ENCODE peak calls at places on chromosome 22, in eight cellular contexts. One of them, this sample, is unnamed.

GRCh38 chr22:29517215-29517908 is 36.2 kb downstream of the THOC5 start:
- DNase-seq in glutamatergic neuron: no peak
- DNase-seq in Calu3: no peak
- DNase-seq in B cell: no peak
- DNase-seq in RWPE1: no peak
- DNase-seq in neural progenitor cell: no peak
- DNase-seq in WTC11: no peak
- DNase-seq in sigmoid colon: no peak
- DNase-seq in this sample: no peak

GRCh38 chr22:24271406-24271760 is 752 bp downstream of the SPECC1L start:
- DNase-seq in Calu3: no peak
- DNase-seq in sigmoid colon: no peak
- DNase-seq in neural progenitor cell: no peak
- DNase-seq in RWPE1: no peak
- DNase-seq in WTC11: no peak
- DNase-seq in B cell: no peak
- DNase-seq in glutamatergic neuron: no peak
- DNase-seq in this sample: no peak

GRCh38 chr22:24706732-24707476 is 67.6 kb downstream of the PIWIL3 start:
- DNase-seq in sigmoid colon: no peak
- DNase-seq in Calu3: no peak
- DNase-seq in WTC11: no peak
- DNase-seq in B cell: no peak
- DNase-seq in RWPE1: no peak
- DNase-seq in neural progenitor cell: no peak
- DNase-seq in glutamatergic neuron: no peak
- DNase-seq in this sample: no peak

GRCh38 chr22:30188911-30189310 is 57.6 kb downstream of the LIF start:
- DNase-seq in glutamatergic neuron: no peak
- DNase-seq in neural progenitor cell: no peak
- DNase-seq in Calu3: no peak
- DNase-seq in WTC11: no peak
- DNase-seq in B cell: no peak
- DNase-seq in sigmoid colon: no peak
- DNase-seq in RWPE1: no peak
- DNase-seq in this sample: no peak

GRCh38 chr22:46721716-46722115 is 16.3 kb downstream of the CERK start:
- DNase-seq in sigmoid colon: no peak
- DNase-seq in glutamatergic neuron: no peak
- DNase-seq in RWPE1: peak; percentile 29
- DNase-seq in Calu3: no peak
- DNase-seq in B cell: no peak
- DNase-seq in WTC11: no peak
- DNase-seq in neural progenitor cell: no peak
- DNase-seq in this sample: no peak

GRCh38 chr22:26527574-26528465 is 15.5 kb upstream of the TFIP11 start:
- DNase-seq in neural progenitor cell: no peak
- DNase-seq in WTC11: no peak
- DNase-seq in RWPE1: no peak
- DNase-seq in B cell: no peak
- DNase-seq in Calu3: no peak
- DNase-seq in glutamatergic neuron: no peak
- DNase-seq in sigmoid colon: no peak
- DNase-seq in this sample: no peak

GRCh38 chr22:19703869-19704268 is 10.4 kb upstream of the SEPTIN5 start:
- DNase-seq in neural progenitor cell: no peak
- DNase-seq in glutamatergic neuron: no peak
- DNase-seq in RWPE1: no peak
- DNase-seq in sigmoid colon: peak; percentile 54
- DNase-seq in B cell: no peak
- DNase-seq in Calu3: no peak
- DNase-seq in WTC11: peak; percentile 10
- DNase-seq in this sample: no peak

GRCh38 chr22:47190957-47191323 is 428.5 kb downstream of the TBC1D22A start:
- DNase-seq in RWPE1: no peak
- DNase-seq in glutamatergic neuron: no peak
- DNase-seq in neural progenitor cell: no peak
- DNase-seq in Calu3: no peak
- DNase-seq in B cell: no peak
- DNase-seq in WTC11: no peak
- DNase-seq in sigmoid colon: peak; percentile 46
- DNase-seq in this sample: no peak

GRCh38 chr22:35411112-35411511 is 11.2 kb downstream of the MCM5 start:
- DNase-seq in WTC11: no peak
- DNase-seq in glutamatergic neuron: no peak
- DNase-seq in Calu3: no peak
- DNase-seq in sigmoid colon: no peak
- DNase-seq in B cell: peak; percentile 79
- DNase-seq in RWPE1: no peak
- DNase-seq in neural progenitor cell: no peak
- DNase-seq in this sample: no peak

GRCh38 chr22:47056361-47056760 is 293.9 kb downstream of the TBC1D22A start:
- DNase-seq in RWPE1: no peak
- DNase-seq in sigmoid colon: peak; percentile 46
- DNase-seq in Calu3: no peak
- DNase-seq in WTC11: no peak
- DNase-seq in neural progenitor cell: no peak
- DNase-seq in B cell: no peak
- DNase-seq in glutamatergic neuron: no peak
- DNase-seq in this sample: no peak

GRCh38 chr22:17138451-17139042 is 17.4 kb upstream of the TMEM121B start:
- DNase-seq in WTC11: no peak
- DNase-seq in B cell: no peak
- DNase-seq in neural progenitor cell: no peak
- DNase-seq in glutamatergic neuron: no peak
- DNase-seq in sigmoid colon: no peak
- DNase-seq in RWPE1: no peak
- DNase-seq in Calu3: no peak
- DNase-seq in this sample: no peak

GRCh38 chr22:25814685-25815084 is 72.7 kb downstream of the MYO18B start:
- DNase-seq in RWPE1: no peak
- DNase-seq in sigmoid colon: no peak
- DNase-seq in B cell: no peak
- DNase-seq in Calu3: no peak
- DNase-seq in WTC11: no peak
- DNase-seq in neural progenitor cell: no peak
- DNase-seq in glutamatergic neuron: no peak
- DNase-seq in this sample: no peak

GRCh38 chr22:36386351-36386899 is 1.3 kb downstream of the MYH9 start:
- DNase-seq in WTC11: no peak
- DNase-seq in Calu3: peak; percentile 57
- DNase-seq in neural progenitor cell: peak; percentile 79
- DNase-seq in glutamatergic neuron: no peak
- DNase-seq in sigmoid colon: no peak
- DNase-seq in RWPE1: no peak
- DNase-seq in B cell: peak; percentile 64
- DNase-seq in this sample: no peak

GRCh38 chr22:46619240-46619829 is 851 bp upstream of the GRAMD4 start:
- DNase-seq in neural progenitor cell: no peak
- DNase-seq in B cell: no peak
- DNase-seq in Calu3: no peak
- DNase-seq in WTC11: no peak
- DNase-seq in RWPE1: no peak
- DNase-seq in sigmoid colon: no peak
- DNase-seq in glutamatergic neuron: no peak
- DNase-seq in this sample: no peak

GRCh38 chr22:20115691-20116375 is at the start of gene RANBP1:
- DNase-seq in Calu3: no peak
- DNase-seq in sigmoid colon: no peak
- DNase-seq in glutamatergic neuron: peak; percentile 14
- DNase-seq in WTC11: no peak
- DNase-seq in B cell: no peak
- DNase-seq in neural progenitor cell: peak; percentile 23
- DNase-seq in RWPE1: no peak
- DNase-seq in this sample: no peak

GRCh38 chr22:46697811-46698515 is 40.1 kb downstream of the CERK start:
- DNase-seq in Calu3: no peak
- DNase-seq in neural progenitor cell: no peak
- DNase-seq in B cell: no peak
- DNase-seq in RWPE1: no peak
- DNase-seq in WTC11: no peak
- DNase-seq in sigmoid colon: peak; percentile 50
- DNase-seq in glutamatergic neuron: no peak
- DNase-seq in this sample: no peak

GRCh38 chr22:46008836-46009596 is 32.1 kb upstream of the WNT7B start:
- DNase-seq in B cell: no peak
- DNase-seq in sigmoid colon: peak; percentile 63
- DNase-seq in Calu3: no peak
- DNase-seq in neural progenitor cell: no peak
- DNase-seq in RWPE1: no peak
- DNase-seq in glutamatergic neuron: no peak
- DNase-seq in WTC11: no peak
- DNase-seq in this sample: no peak

GRCh38 chr22:24426436-24426835 is 963 bp upstream of the ADORA2A start:
- DNase-seq in RWPE1: no peak
- DNase-seq in WTC11: no peak
- DNase-seq in neural progenitor cell: no peak
- DNase-seq in glutamatergic neuron: no peak
- DNase-seq in sigmoid colon: no peak
- DNase-seq in B cell: no peak
- DNase-seq in Calu3: no peak
- DNase-seq in this sample: no peak

DNA sequence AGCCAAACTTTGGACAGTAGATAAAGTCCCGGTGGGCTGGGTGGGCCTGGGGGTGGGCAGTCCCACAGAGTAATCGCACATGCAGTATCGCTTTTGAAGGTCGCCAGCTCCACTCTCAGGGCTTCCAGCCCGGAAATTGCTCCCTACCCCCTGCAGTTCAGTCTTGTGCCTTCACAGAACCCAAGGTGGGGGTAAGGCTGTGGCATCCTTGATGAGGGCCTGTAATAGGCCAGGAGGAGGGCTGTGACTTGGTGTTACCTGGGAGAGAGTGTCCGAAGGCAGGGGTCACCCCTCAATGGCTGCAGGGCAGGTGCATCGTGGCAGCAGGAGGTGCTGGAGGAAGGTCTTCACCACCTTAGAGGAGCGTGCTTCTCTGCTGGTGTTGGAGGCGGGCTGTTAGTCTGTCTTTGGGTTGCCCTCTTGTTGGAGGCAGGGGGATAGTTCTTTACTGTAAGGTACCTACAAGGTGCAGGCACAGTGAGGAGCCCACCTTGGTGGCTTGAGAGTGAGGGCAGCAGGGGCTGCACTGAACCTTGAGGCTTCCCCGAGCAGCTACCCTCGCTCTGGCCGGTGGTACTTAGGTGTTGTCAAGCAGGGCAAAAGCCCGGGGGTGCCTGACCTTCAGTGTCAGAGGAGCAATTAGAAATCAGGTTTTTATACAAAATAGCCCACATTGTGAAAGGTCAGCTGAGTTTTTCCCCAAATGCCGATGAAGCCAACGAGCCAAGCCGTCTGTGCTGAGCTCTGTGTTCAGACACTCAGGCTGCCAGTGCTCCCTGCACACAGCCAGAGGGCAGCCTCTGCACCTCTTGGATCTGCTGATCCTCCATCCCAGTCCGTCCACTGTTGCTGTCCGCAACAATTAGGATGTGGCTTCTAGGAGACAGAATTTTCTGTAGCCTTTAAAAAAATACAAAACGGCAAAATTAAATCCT is 21.9 kb downstream of the SAMM50 start:
- DNase-seq in WTC11: no peak
- DNase-seq in glutamatergic neuron: no peak
- DNase-seq in B cell: no peak
- DNase-seq in RWPE1: no peak
- DNase-seq in Calu3: no peak
- DNase-seq in sigmoid colon: peak; percentile 48
- DNase-seq in neural progenitor cell: no peak
- DNase-seq in this sample: no peak
- TF ChIP-seq CTCF in WTC11: no peak
- TF ChIP-seq CTCF in glutamatergic neuron: no peak
- TF ChIP-seq CTCF in B cell: no peak
- TF ChIP-seq CTCF in RWPE1: no peak
- TF ChIP-seq CTCF in Calu3: no peak
- TF ChIP-seq CTCF in sigmoid colon: no peak
- TF ChIP-seq CTCF in neural progenitor cell: peak; percentile 26
- TF ChIP-seq CTCF in this sample: no peak

GRCh38 chr22:39130892-39131855 is 21.3 kb downstream of the CBX7 start:
- DNase-seq in Calu3: no peak
- DNase-seq in glutamatergic neuron: peak; percentile 63
- DNase-seq in RWPE1: no peak
- DNase-seq in sigmoid colon: peak; percentile 65
- DNase-seq in neural progenitor cell: peak; percentile 89
- DNase-seq in WTC11: no peak
- DNase-seq in B cell: no peak
- DNase-seq in this sample: no peak
- TF ChIP-seq CTCF in Calu3: no peak
- TF ChIP-seq CTCF in glutamatergic neuron: no peak
- TF ChIP-seq CTCF in RWPE1: no peak
- TF ChIP-seq CTCF in sigmoid colon: no peak
- TF ChIP-seq CTCF in neural progenitor cell: peak; percentile 19
- TF ChIP-seq CTCF in WTC11: no peak
- TF ChIP-seq CTCF in B cell: no peak
- TF ChIP-seq CTCF in this sample: no peak

GRCh38 chr22:42992092-42992491 is 22.9 kb downstream of the PACSIN2 start:
- DNase-seq in neural progenitor cell: no peak
- DNase-seq in B cell: no peak
- DNase-seq in RWPE1: no peak
- DNase-seq in sigmoid colon: peak; percentile 9
- DNase-seq in WTC11: no peak
- DNase-seq in glutamatergic neuron: no peak
- DNase-seq in Calu3: no peak
- DNase-seq in this sample: no peak

GRCh38 chr22:42993651-42994275 is 21.2 kb downstream of the PACSIN2 start:
- DNase-seq in sigmoid colon: peak; percentile 63
- DNase-seq in B cell: no peak
- DNase-seq in neural progenitor cell: no peak
- DNase-seq in glutamatergic neuron: no peak
- DNase-seq in RWPE1: no peak
- DNase-seq in WTC11: no peak
- DNase-seq in Calu3: no peak
- DNase-seq in this sample: no peak

GRCh38 chr22:42992886-42993479 is 22.0 kb downstream of the PACSIN2 start:
- DNase-seq in Calu3: no peak
- DNase-seq in glutamatergic neuron: no peak
- DNase-seq in neural progenitor cell: no peak
- DNase-seq in sigmoid colon: peak; percentile 64
- DNase-seq in B cell: no peak
- DNase-seq in RWPE1: no peak
- DNase-seq in WTC11: no peak
- DNase-seq in this sample: no peak

GRCh38 chr22:42991010-42991651 is 23.8 kb downstream of the PACSIN2 start:
- DNase-seq in Calu3: no peak
- DNase-seq in WTC11: no peak
- DNase-seq in RWPE1: no peak
- DNase-seq in glutamatergic neuron: no peak
- DNase-seq in neural progenitor cell: no peak
- DNase-seq in sigmoid colon: peak; percentile 52
- DNase-seq in B cell: no peak
- DNase-seq in this sample: no peak

GRCh38 chr22:42990131-42990838 is 24.7 kb downstream of the PACSIN2 start:
- DNase-seq in Calu3: peak; percentile 31
- DNase-seq in neural progenitor cell: peak; percentile 26
- DNase-seq in sigmoid colon: peak; percentile 71
- DNase-seq in WTC11: no peak
- DNase-seq in RWPE1: peak; percentile 77
- DNase-seq in B cell: no peak
- DNase-seq in glutamatergic neuron: no peak
- DNase-seq in this sample: no peak
- TF ChIP-seq CTCF in Calu3: no peak
- TF ChIP-seq CTCF in neural progenitor cell: peak; percentile 15
- TF ChIP-seq CTCF in sigmoid colon: no peak
- TF ChIP-seq CTCF in WTC11: no peak
- TF ChIP-seq CTCF in RWPE1: peak; percentile 58
- TF ChIP-seq CTCF in B cell: no peak
- TF ChIP-seq CTCF in glutamatergic neuron: no peak
- TF ChIP-seq CTCF in this sample: no peak

GRCh38 chr22:22593964-22594656 is 35.0 kb upstream of the PRAME start:
- DNase-seq in neural progenitor cell: peak; percentile 75
- DNase-seq in Calu3: peak; percentile 65
- DNase-seq in glutamatergic neuron: peak; percentile 78
- DNase-seq in B cell: peak; percentile 85
- DNase-seq in sigmoid colon: no peak
- DNase-seq in RWPE1: no peak
- DNase-seq in WTC11: peak; percentile 66
- DNase-seq in this sample: peak; percentile 59
- TF ChIP-seq CTCF in neural progenitor cell: peak; percentile 79
- TF ChIP-seq CTCF in Calu3: peak; percentile 65
- TF ChIP-seq CTCF in glutamatergic neuron: peak; percentile 75
- TF ChIP-seq CTCF in B cell: peak; percentile 81
- TF ChIP-seq CTCF in sigmoid colon: no peak
- TF ChIP-seq CTCF in RWPE1: peak; percentile 49
- TF ChIP-seq CTCF in WTC11: peak; percentile 70
- TF ChIP-seq CTCF in this sample: peak; percentile 74